ENCODE peak calls at places on chromosomes 5 and 9, in four cellular contexts. M is K562, Y is SK-N-SH, C is H1. D is an unnamed sample.

GRCh38 chr5:86526811-86527348 is 90.9 kb upstream of the COX7C start:
- DNase-seq in Y (no peak), C (no peak), M (peak), D (no peak)

GRCh38 chr5:169762338-169763095 is 125.4 kb downstream of the DOCK2 start:
- DNase-seq in M (no peak), C (no peak), Y (no peak), D (no peak)

GRCh38 chr5:72106922-72107873 is at the start of gene MAP1B:
- DNase-seq in M (peak), C (peak), Y (peak), D (peak)

GRCh38 chr9:81687521-81688261 is 1.7 kb downstream of the TLE1 start:
- DNase-seq in C (no peak), Y (peak), M (no peak), D (peak)

GRCh38 chr9:23036416-23036815 is 589.8 kb downstream of the DMRTA1 start:
- DNase-seq in M (no peak), C (no peak), Y (no peak), D (no peak)

GRCh38 chr9:105976257-105976656 is 281.9 kb downstream of the TMEM38B start:
- DNase-seq in Y (no peak), M (no peak), C (no peak), D (no peak)

GRCh38 chr9:91403665-91404543 is 19.7 kb downstream of the NFIL3 start:
- DNase-seq in C (no peak), Y (no peak), M (peak), D (no peak)

GRCh38 chr5:118637947-118638670 is 350.2 kb downstream of the DTWD2 start:
- DNase-seq in C (no peak), Y (no peak), M (no peak), D (no peak)

GRCh38 chr5:168106008-168106761 is 185.3 kb upstream of the WWC1 start:
- DNase-seq in Y (no peak), M (no peak), C (no peak), D (no peak)

GRCh38 chr9:96719538-96720315 is 58.2 kb downstream of the ZNF510 start:
- DNase-seq in Y (peak), C (no peak), M (no peak), D (peak)

GRCh38 chr5:137695651-137696428 is 40.0 kb downstream of the KLHL3 start:
- DNase-seq in M (no peak), Y (no peak), C (no peak), D (peak)

GRCh38 chr5:107853031-107853430 is 182.3 kb upstream of the EFNA5 start:
- DNase-seq in C (no peak), Y (no peak), M (no peak), D (no peak)

GRCh38 chr5:126062471-126062870 is 360.7 kb upstream of the GRAMD2B start:
- DNase-seq in C (no peak), M (no peak), Y (no peak), D (no peak)

GRCh38 chr5:141349917-141350619 is at the start of gene PCDHGB1:
- DNase-seq in M (peak), Y (peak), C (no peak), D (peak)

GRCh38 chr9:78089111-78089510 is 57.5 kb upstream of the GNAQ start:
- DNase-seq in M (no peak), Y (no peak), C (no peak), D (no peak)

GRCh38 chr5:78648359-78649219 is at the start of gene LHFPL2:
- DNase-seq in Y (peak), M (peak), C (no peak), D (peak)

GRCh38 chr5:53303105-53303504 is 177.3 kb upstream of the FST start:
- DNase-seq in Y (no peak), M (no peak), C (no peak), D (no peak)

GRCh38 chr9:70385423-70385822 is 29.0 kb downstream of the KLF9 start:
- DNase-seq in C (no peak), M (no peak), Y (no peak), D (no peak)

DNA sequence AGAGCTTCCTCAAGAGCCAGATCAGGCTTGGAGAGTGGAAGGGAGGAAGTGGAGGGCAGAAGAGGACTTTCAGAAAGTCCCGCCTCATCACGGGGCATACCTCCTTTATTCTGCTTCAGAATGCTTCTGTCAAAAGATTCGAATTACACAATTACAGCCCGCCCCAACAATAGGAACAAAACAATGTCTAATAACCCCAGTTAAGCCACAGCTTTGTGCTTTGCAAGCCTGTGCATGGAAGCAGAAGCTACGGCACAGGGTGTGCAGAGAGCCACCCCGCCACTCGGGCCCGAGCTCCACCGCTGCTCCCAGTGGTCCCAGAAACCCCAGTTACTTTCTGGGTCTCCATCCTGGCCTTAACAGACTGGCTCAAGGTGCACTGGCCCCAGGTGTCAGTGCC is 23.5 kb downstream of the HNRNPH1 start:
- DNase-seq in C (no peak), Y (no peak), M (no peak), D (no peak)
- TF ChIP-seq TEAD4 in C (no peak), Y (no peak), M (no peak), D (no peak)

DNA sequence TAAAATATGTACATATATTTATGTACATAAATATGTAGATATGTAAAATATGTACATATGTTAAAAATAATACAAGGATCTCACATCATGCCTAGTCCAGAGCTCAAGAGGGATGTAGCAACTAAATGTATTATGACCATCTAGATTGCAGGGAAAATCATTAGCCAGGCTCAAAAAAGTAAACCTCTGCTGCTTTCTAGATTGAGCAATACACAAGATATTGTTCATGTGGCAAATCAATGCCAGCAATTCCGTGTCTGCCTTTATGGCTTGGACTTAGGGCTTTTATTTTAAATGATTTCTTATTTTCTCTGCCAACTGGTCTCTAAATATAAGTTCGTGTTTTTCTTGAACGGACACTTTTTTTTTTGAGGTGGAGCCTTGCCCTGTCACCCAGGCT is 65.2 kb downstream of the RAI14 start:
- DNase-seq in Y (no peak), M (no peak), C (no peak), D (no peak)
- TF ChIP-seq TEAD4 in Y (no peak), M (no peak), C (no peak), D (no peak)

DNA sequence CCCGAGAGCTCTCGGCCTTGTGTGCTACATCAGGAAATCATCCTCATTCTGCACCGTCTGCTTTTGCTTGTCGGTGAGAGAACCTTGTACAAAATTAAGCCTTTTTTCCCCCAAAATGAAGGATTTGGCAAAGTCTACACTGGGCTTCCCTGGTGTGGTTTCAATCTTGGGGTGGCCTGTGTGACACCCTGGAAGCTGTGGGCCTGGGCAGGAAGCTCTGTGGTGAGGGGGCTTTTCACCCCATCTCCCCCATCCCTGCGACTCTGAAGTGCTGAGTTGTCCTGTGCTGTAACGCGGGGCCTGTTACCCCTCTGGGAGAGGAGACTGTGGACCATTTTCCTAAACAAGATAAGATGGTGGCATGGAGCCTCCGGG is 55.4 kb downstream of the AHRR start:
- DNase-seq in C (no peak), Y (peak), M (no peak), D (no peak)
- TF ChIP-seq TEAD4 in C (no peak), Y (no peak), M (no peak), D (no peak)

GRCh38 chr9:18361621-18362020 is 112.3 kb upstream of the ADAMTSL1 start:
- DNase-seq in Y (no peak), C (no peak), M (no peak), D (no peak)
- TF ChIP-seq TEAD4 in Y (no peak), C (no peak), M (no peak), D (no peak)

GRCh38 chr9:109912082-109912581 is 132.1 kb downstream of the PALM2AKAP2 start:
- DNase-seq in Y (no peak), M (no peak), C (no peak), D (no peak)

GRCh38 chr9:109916316-109916715 is 136.3 kb downstream of the PALM2AKAP2 start:
- DNase-seq in Y (no peak), M (no peak), C (no peak), D (no peak)

GRCh38 chr9:109912726-109913460 is 132.9 kb downstream of the PALM2AKAP2 start:
- DNase-seq in M (no peak), Y (no peak), C (no peak), D (no peak)

GRCh38 chr9:109913461-109913810 is 133.4 kb downstream of the PALM2AKAP2 start:
- DNase-seq in M (no peak), Y (no peak), C (no peak), D (no peak)

GRCh38 chr9:109914280-109915027 is 134.5 kb downstream of the PALM2AKAP2 start:
- DNase-seq in M (no peak), Y (no peak), C (no peak), D (no peak)
- TF ChIP-seq TEAD4 in M (no peak), Y (no peak), C (no peak), D (no peak)

DNA sequence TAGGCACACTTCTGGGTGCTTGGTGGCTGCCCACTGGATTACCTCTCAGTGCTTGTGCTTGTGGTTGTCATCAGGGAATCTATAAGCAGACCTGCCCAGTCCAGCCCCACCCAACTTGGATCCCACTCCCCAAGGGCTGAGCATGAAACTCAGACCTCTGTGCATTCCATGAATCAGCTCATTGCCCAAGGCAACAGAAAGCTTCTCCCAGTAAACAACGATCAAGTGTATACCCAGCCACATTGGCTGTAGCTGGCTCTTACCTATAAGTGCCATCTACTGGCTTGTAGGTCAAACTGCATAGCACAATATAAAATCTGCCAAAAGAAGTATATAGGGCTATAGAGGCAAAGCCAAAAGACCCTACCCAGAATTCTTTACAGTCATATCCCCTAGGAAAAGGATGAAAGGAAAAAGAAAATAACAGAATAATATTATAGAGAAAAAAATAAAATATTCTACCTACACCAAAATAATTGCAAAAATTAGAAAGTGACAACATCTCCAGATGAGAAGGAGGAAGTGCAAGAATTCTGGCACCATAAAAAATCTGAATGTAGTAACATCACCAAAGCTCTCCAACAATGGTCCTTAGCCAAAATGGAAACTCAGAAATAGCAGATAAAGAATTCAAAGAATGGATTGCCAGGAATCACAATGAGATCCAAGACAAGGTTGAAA is 321.0 kb upstream of the TRPC7 start:
- DNase-seq in C (no peak), Y (no peak), M (no peak), D (peak)
- TF ChIP-seq TEAD4 in C (no peak), Y (no peak), M (no peak), D (no peak)

GRCh38 chr5:159514229-159514822 is 184.0 kb upstream of the IL12B start:
- DNase-seq in Y (peak), C (no peak), M (no peak), D (no peak)

GRCh38 chr5:159515909-159516415 is 185.7 kb upstream of the IL12B start:
- DNase-seq in M (peak), C (peak), Y (peak), D (peak)

GRCh38 chr5:159519365-159519764 is 189.1 kb upstream of the IL12B start:
- DNase-seq in C (no peak), M (no peak), Y (no peak), D (no peak)

GRCh38 chr5:159515197-159515596 is 184.9 kb upstream of the IL12B start:
- DNase-seq in Y (no peak), M (no peak), C (no peak), D (no peak)

DNA sequence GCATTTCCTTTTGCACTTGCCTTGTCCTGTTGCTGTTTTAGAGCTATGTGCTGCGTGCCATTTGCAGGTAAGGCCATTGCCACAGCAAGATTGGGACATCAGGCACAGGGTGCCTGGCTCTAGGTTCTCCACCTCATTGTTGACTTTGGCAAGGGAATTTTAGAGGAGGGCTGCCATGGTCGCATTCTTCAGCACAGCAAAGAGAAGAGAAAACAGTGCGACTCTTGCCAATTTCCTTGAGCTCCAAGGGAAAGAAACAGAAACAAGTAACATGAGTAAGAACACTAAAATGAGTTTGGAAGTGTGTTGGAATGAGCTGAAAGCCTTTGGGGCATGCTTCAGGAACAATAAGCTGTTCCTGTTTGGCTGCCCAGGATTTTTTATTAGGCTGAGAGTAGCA is 188.1 kb upstream of the IL12B start:
- DNase-seq in C (no peak), M (no peak), Y (no peak), D (no peak)
- TF ChIP-seq TEAD4 in C (no peak), M (no peak), Y (no peak), D (no peak)

DNA sequence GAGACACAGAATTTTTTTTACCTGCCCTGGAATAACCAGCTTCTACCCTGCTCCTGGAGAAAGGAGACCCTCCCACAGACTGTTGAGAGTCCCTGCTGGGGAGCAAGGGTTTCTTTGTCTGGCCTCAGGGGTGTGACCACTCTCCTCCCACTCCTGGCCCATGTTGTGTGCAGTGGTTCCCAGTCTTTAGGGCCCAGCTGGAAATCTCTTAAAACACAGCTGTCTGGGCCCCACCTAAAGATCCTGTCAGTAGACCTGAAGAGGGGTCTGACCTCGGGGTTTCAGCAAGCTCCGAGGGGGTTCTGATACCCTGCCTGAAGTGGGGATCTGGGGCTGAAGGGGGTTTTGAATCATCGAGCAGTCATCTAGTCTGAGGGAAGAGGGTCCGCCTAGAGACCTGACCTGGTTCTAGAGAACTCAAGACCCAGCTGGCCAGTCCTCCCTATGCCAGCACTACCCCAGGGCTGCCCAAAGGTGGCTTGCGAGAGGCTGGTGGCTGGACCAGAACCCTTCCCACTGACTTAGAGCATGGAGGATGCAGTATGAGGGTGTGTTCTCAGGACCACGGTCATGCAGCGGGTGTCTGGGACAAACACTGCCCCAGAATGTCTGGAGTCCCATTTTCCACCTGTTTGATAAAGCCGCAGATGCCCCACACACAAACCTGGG is 8.1 kb upstream of the UNC5A start:
- DNase-seq in M (no peak), Y (no peak), C (no peak), D (no peak)
- TF ChIP-seq TEAD4 in M (no peak), Y (no peak), C (no peak), D (no peak)

DNA sequence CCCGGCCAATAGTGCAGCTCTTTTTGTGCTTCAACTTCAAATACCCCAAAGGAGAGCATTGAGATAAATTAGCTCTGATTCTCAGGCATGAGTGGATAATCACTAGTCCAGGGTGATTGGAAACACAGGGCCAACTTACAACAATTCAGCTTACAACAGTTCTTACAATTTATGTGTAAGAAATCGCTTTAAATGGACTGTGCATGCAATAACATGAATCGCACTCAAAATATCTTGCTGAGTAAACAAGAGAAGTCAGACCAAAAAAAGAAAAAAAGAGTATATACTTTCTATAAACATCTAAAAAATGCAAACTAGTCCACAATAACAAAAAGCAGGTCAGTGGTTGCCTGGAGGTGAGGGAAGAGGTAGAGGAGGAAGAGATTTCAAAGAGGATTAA is 150.6 kb upstream of the EDIL3 start:
- DNase-seq in Y (no peak), M (no peak), C (no peak), D (no peak)
- TF ChIP-seq TEAD4 in Y (no peak), M (no peak), C (no peak), D (no peak)

GRCh38 chr9:95505676-95506437 is 10.9 kb downstream of the PTCH1 start:
- DNase-seq in C (no peak), Y (peak), M (peak), D (peak)
- TF ChIP-seq TEAD4 in C (no peak), Y (peak), M (no peak), D (no peak)